ENCODE peak calls at places on chromosome 13, in eight cellular contexts. J is uterus; K is CD8-positive, alpha-beta T cell; O is progenitor cell of endocrine pancreas; Q is fibroblast of lung; X is neural progenitor cell; R is left ventricle myocardium inferior; T is GM10248. U is an unnamed sample.

GRCh38 chr13:51821666-51822065 is 17.7 kb upstream of the DHRS12 start:
- DNase-seq in J (no peak), K (no peak), O (no peak), Q (no peak), X (no peak), R (no peak), T (no peak), U (no peak)

GRCh38 chr13:73069206-73069815 is 10.5 kb downstream of the KLF5 start:
- DNase-seq in J (no peak), K (no peak), O (no peak), Q (peak; percentile 71), X (no peak), R (no peak), T (no peak), U (no peak)

GRCh38 chr13:28499579-28499978 is 4.7 kb upstream of the FLT1 start:
- DNase-seq in J (no peak), K (no peak), O (no peak), Q (no peak), X (no peak), R (no peak), T (no peak), U (no peak)

GRCh38 chr13:94617389-94618000 is 15.8 kb downstream of the GPR180 start:
- DNase-seq in J (no peak), K (peak; percentile 29), O (no peak), Q (no peak), X (no peak), R (no peak), T (no peak), U (no peak)

GRCh38 chr13:109214393-109214792 is 572.0 kb downstream of the IRS2 start:
- DNase-seq in J (no peak), K (no peak), O (no peak), Q (peak; percentile 15), X (no peak), R (no peak), T (no peak), U (no peak)

GRCh38 chr13:111281751-111282311 is 38.6 kb upstream of the TEX29 start:
- DNase-seq in J (no peak), K (no peak), O (no peak), Q (peak; percentile 79), X (no peak), R (no peak), T (no peak), U (no peak)

GRCh38 chr13:107373551-107373950 is 805.6 kb upstream of the ARGLU1 start:
- DNase-seq in J (no peak), K (no peak), O (no peak), Q (peak; percentile 83), X (peak; percentile 56), R (no peak), T (no peak), U (peak; percentile 39)

GRCh38 chr13:101959016-101959415 is 442.8 kb downstream of the FGF14 start:
- DNase-seq in J (no peak), K (no peak), O (no peak), Q (no peak), X (no peak), R (no peak), T (no peak), U (no peak)

GRCh38 chr13:80399340-80400163 is 58.6 kb upstream of the SPRY2 start:
- DNase-seq in J (no peak), K (no peak), O (no peak), Q (no peak), X (peak; percentile 10), R (no peak), T (no peak), U (no peak)

GRCh38 chr13:21948781-21949474 is 278.1 kb downstream of the FGF9 start:
- DNase-seq in J (no peak), K (no peak), O (no peak), Q (no peak), X (no peak), R (no peak), T (no peak), U (no peak)

GRCh38 chr13:107518780-107519179 is 696.6 kb downstream of the LIG4 start:
- DNase-seq in J (no peak), K (no peak), O (no peak), Q (no peak), X (no peak), R (no peak), T (no peak), U (no peak)

GRCh38 chr13:34156841-34157365 is 339.0 kb downstream of the RFC3 start:
- DNase-seq in J (peak; percentile 71), K (peak; percentile 11), O (peak; percentile 19), Q (peak; percentile 99), X (no peak), R (peak; percentile 22), T (peak; percentile 54), U (peak; percentile 46)

GRCh38 chr13:31638577-31638976 is 100.7 kb upstream of the RXFP2 start:
- DNase-seq in J (no peak), K (no peak), O (no peak), Q (peak; percentile 82), X (no peak), R (no peak), T (no peak), U (no peak)

GRCh38 chr13:34459856-34460255 is 482.2 kb upstream of the NBEA start:
- DNase-seq in J (no peak), K (no peak), O (no peak), Q (no peak), X (no peak), R (no peak), T (no peak), U (no peak)

GRCh38 chr13:21606251-21606650 is 2.3 kb upstream of the MICU2 start:
- DNase-seq in J (no peak), K (no peak), O (no peak), Q (no peak), X (no peak), R (no peak), T (no peak), U (no peak)

GRCh38 chr13:28707629-28708427 is 10.9 kb downstream of the SLC46A3 start:
- DNase-seq in J (no peak), K (no peak), O (no peak), Q (peak; percentile 65), X (no peak), R (no peak), T (peak; percentile 53), U (peak; percentile 57)

GRCh38 chr13:50766043-50766442 is 77.4 kb downstream of the DLEU7 start:
- DNase-seq in J (no peak), K (no peak), O (no peak), Q (no peak), X (no peak), R (no peak), T (no peak), U (no peak)

GRCh38 chr13:31697290-31697689 is 42.0 kb upstream of the RXFP2 start:
- DNase-seq in J (no peak), K (no peak), O (no peak), Q (peak; percentile 38), X (no peak), R (no peak), T (no peak), U (no peak)

GRCh38 chr13:21686761-21687391 is 16.0 kb downstream of the FGF9 start:
- DNase-seq in J (no peak), K (no peak), O (no peak), Q (no peak), X (no peak), R (no peak), T (peak; percentile 44), U (no peak)

DNA sequence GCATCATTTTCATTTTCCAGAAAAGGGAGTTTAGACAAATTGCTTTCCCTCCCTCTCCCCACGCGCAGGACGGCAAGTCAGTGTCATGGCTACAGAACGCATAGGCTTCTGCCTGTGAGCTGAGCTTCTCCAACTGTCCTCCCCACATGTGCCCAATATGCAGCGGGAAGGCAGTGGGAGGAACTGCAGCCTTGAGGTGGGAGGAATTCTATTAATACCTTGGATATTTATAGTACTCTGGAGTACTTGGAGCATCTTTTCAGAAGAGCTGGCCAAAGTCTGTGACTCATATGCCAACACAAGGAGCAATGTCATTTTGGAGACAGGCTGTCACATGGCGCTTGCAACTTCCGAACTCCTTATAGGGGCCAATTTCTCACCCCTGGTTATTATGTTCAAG is 245.1 kb upstream of the SERP2 start:
- DNase-seq in J (peak; percentile 56), K (no peak), O (no peak), Q (peak; percentile 60), X (no peak), R (peak; percentile 25), T (no peak), U (no peak)
- TF ChIP-seq CTCF in J (no peak), K (no peak), O (no peak), Q (no peak), X (no peak), R (peak; percentile 43), T (no peak), U (no peak)

DNA sequence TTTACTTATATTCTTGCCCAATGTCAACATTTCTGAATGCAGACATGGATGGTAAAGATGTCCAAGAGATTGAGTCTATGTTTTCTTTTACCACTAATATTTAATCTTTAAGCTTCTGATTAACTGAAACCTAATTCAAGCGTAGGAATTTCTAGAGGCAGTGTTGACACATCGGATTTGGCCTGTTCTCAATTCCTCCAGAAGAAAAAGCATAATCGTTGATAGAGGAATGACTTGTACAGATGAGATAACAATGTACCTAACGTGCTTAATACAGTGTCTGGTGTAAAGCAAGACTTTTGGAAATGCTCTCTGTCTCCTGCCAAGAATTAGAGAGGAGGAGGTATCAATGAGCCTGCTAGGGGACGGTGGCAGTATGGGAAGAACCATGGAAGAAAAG is 35.2 kb downstream of the SLC15A1 start:
- DNase-seq in J (no peak), K (no peak), O (no peak), Q (no peak), X (no peak), R (no peak), T (no peak), U (no peak)
- TF ChIP-seq CTCF in J (no peak), K (no peak), O (no peak), Q (no peak), X (no peak), R (no peak), T (no peak), U (no peak)

GRCh38 chr13:92354583-92354982 is 872.0 kb upstream of the GPC6 start:
- DNase-seq in J (no peak), K (no peak), O (no peak), Q (peak; percentile 72), X (no peak), R (no peak), T (no peak), U (no peak)

DNA sequence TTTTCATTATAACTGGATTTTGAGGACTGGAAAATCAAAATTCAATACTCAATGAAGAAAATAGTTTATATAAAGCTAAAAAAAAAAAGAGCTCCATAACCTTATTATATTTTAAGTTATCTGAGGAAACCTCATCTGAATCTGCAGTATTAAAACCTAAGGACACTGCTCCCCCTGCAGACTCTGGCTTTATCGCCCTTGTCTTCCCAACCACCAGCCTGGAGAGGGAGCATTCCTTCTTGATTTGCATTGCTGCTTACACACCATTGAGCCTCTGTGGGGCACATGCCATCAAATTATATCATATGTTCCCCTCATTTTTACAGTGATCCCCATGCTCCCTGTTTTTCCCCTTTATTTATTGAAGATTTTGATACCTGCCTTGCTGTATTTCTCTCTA is 871.4 kb upstream of the GPC6 start:
- DNase-seq in J (no peak), K (no peak), O (no peak), Q (peak; percentile 46), X (peak; percentile 57), R (no peak), T (no peak), U (no peak)
- TF ChIP-seq CTCF in J (no peak), K (no peak), O (peak; percentile 25), Q (no peak), X (peak; percentile 52), R (peak; percentile 54), T (no peak), U (no peak)

DNA sequence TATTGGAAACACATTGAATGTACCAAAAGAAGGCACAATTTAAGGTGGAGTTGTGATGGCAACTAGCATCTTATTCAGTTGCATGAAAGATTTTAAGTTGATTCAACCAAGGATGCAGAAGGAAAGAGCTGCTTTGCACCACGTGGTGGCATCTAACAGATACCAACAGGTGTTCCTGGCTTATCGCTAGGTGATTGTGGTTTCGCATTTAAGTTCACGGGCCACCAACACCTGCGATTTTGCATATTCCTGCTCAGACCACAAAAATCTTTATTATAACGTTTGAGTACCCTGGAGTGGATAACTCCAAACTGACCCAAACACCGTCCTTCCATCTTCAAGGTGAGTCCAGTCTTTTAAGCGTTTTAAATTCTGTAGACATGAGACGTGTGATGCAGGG is 45.3 kb downstream of the RGCC start:
- DNase-seq in J (no peak), K (peak; percentile 30), O (no peak), Q (no peak), X (no peak), R (no peak), T (peak; percentile 42), U (no peak)
- TF ChIP-seq CTCF in J (no peak), K (no peak), O (no peak), Q (no peak), X (no peak), R (no peak), T (no peak), U (no peak)